ENCODE peak calls at places on chromosomes 16 and 17, in ten cellular contexts. A is H9; S is transverse colon; Y is stimulated activated naive CD4-positive, alpha-beta T cell; E is T-helper 2 cell treated with Interferon-gamma antibody and Interleukin-4, amounts not matched to agents 5 μg/mL and 100 μg/mL, for 36 hours; V is ovary; X is AG20443; W is psoas muscle; N is LHCN-M2; Z is NCI-H187 treated with DMSO at 0.1 percent for 48 hours. Q is an unnamed sample.

GRCh38 chr16:11296351-11296705 is 15.2 kb upstream of the PRM1 start:
- DNase-seq in A (no peak), S (no peak), Y (no peak), E (no peak), V (no peak), X (no peak), W (no peak), N (no peak), Z (no peak), Q (no peak)

GRCh38 chr17:3935140-3935542 is 18.9 kb upstream of the P2RX1 start:
- DNase-seq in A (peak), S (peak), Y (peak), E (no peak), V (no peak), X (no peak), W (peak), N (peak), Z (no peak), Q (peak)

GRCh38 chr16:81357711-81358270 is 43.0 kb downstream of the GAN start:
- DNase-seq in A (no peak), S (no peak), Y (no peak), E (no peak), V (no peak), X (no peak), W (no peak), N (no peak), Z (no peak), Q (no peak)

GRCh38 chr17:44829558-44830358 is at the start of gene GJC1:
- DNase-seq in A (peak), S (peak), Y (no peak), E (peak), V (no peak), X (peak), W (no peak), N (peak), Z (no peak), Q (no peak)

GRCh38 chr16:25828510-25828909 is 136.8 kb downstream of the HS3ST4 start:
- DNase-seq in A (no peak), S (no peak), Y (no peak), E (no peak), V (no peak), X (no peak), W (no peak), N (no peak), Z (no peak), Q (no peak)

GRCh38 chr16:21339927-21340326 is 61.8 kb upstream of the CRYM start:
- DNase-seq in A (no peak), S (peak), Y (no peak), E (no peak), V (no peak), X (no peak), W (no peak), N (no peak), Z (no peak), Q (peak)

GRCh38 chr16:27448531-27449433 is 46.8 kb downstream of the IL21R start:
- DNase-seq in A (no peak), S (no peak), Y (no peak), E (no peak), V (no peak), X (no peak), W (no peak), N (no peak), Z (no peak), Q (no peak)

GRCh38 chr17:27952366-27952765 is 59.2 kb upstream of the LYRM9 start:
- DNase-seq in A (no peak), S (no peak), Y (no peak), E (no peak), V (no peak), X (no peak), W (no peak), N (no peak), Z (no peak), Q (no peak)

GRCh38 chr17:57640079-57640478 is 105.0 kb downstream of the CCDC182 start:
- DNase-seq in A (no peak), S (no peak), Y (no peak), E (no peak), V (no peak), X (no peak), W (no peak), N (no peak), Z (no peak), Q (no peak)

GRCh38 chr16:89099905-89100304 is 6.3 kb downstream of the ACSF3 start:
- DNase-seq in A (no peak), S (peak), Y (no peak), E (no peak), V (no peak), X (no peak), W (no peak), N (no peak), Z (no peak), Q (peak)

GRCh38 chr17:82400830-82401229 is 17.3 kb upstream of the HEXD start:
- DNase-seq in A (no peak), S (peak), Y (peak), E (peak), V (no peak), X (peak), W (peak), N (peak), Z (no peak), Q (peak)

GRCh38 chr16:77807-78443 is at the start of gene MPG:
- DNase-seq in A (peak), S (peak), Y (peak), E (peak), V (peak), X (peak), W (peak), N (peak), Z (no peak), Q (peak)

GRCh38 chr17:20284018-20284417 is 183.3 kb downstream of the LGALS9B start:
- DNase-seq in A (no peak), S (no peak), Y (no peak), E (no peak), V (no peak), X (no peak), W (no peak), N (no peak), Z (no peak), Q (no peak)

GRCh38 chr17:50686494-50687199 is 21.1 kb downstream of the ANKRD40 start:
- DNase-seq in A (no peak), S (peak), Y (no peak), E (no peak), V (peak), X (peak), W (peak), N (peak), Z (no peak), Q (peak)

GRCh38 chr16:89890200-89890599 is 16.8 kb downstream of the TCF25 start:
- DNase-seq in A (no peak), S (no peak), Y (no peak), E (peak), V (no peak), X (no peak), W (no peak), N (no peak), Z (no peak), Q (no peak)

GRCh38 chr16:67967956-67968439 is 439 bp downstream of the SLC12A4 start:
- DNase-seq in A (no peak), S (peak), Y (no peak), E (peak), V (peak), X (peak), W (peak), N (peak), Z (no peak), Q (no peak)

GRCh38 chr16:19704321-19705130 is 13.5 kb downstream of the KNOP1 start:
- DNase-seq in A (no peak), S (no peak), Y (no peak), E (no peak), V (peak), X (peak), W (peak), N (peak), Z (no peak), Q (no peak)

GRCh38 chr17:48569676-48570324 is 8.3 kb downstream of the HOXB4 start:
- DNase-seq in A (no peak), S (no peak), Y (no peak), E (no peak), V (no peak), X (no peak), W (no peak), N (no peak), Z (no peak), Q (no peak)

GRCh38 chr16:55000595-55000994 is 69.9 kb downstream of the IRX5 start:
- DNase-seq in A (no peak), S (no peak), Y (no peak), E (no peak), V (no peak), X (peak), W (no peak), N (peak), Z (no peak), Q (no peak)

GRCh38 chr17:6070280-6070894 is at the start of gene WSCD1:
- DNase-seq in A (no peak), S (peak), Y (no peak), E (no peak), V (no peak), X (peak), W (peak), N (no peak), Z (no peak), Q (peak)

GRCh38 chr16:67112591-67113399 is 3.1 kb downstream of the PHAF1 start:
- DNase-seq in A (no peak), S (no peak), Y (no peak), E (no peak), V (no peak), X (no peak), W (no peak), N (no peak), Z (no peak), Q (peak)

GRCh38 chr17:78357177-78357586 is 2.7 kb downstream of the SOCS3 start:
- DNase-seq in A (peak), S (no peak), Y (peak), E (no peak), V (no peak), X (peak), W (peak), N (peak), Z (no peak), Q (peak)

GRCh38 chr16:83187404-83187803 is 560.6 kb downstream of the CDH13 start:
- DNase-seq in A (no peak), S (no peak), Y (no peak), E (peak), V (no peak), X (peak), W (no peak), N (peak), Z (no peak), Q (no peak)

Q was measured in colonic mucosa.